ENCODE peak calls at places on chromosome 16, in eight cellular contexts. J, K, V, M, R, S, X and D are unnamed samples.

GRCh38 chr16:48542020-48542473 is 67.9 kb downstream of the N4BP1 start:
- DNase-seq in J (peak; percentile 41), K (no peak), V (peak; percentile 54), M (no peak), R (peak; percentile 56), S (peak; percentile 60), X (peak; percentile 24), D (peak; percentile 53)

GRCh38 chr16:67939507-67940435 is 3.1 kb upstream of the PSMB10 start:
- DNase-seq in J (no peak), K (no peak), V (no peak), M (no peak), R (no peak), S (no peak), X (peak; percentile 44), D (no peak)

GRCh38 chr16:87951550-87952538 is 610 bp downstream of the BANP start:
- DNase-seq in J (no peak), K (no peak), V (no peak), M (no peak), R (no peak), S (peak; percentile 38), X (no peak), D (no peak)

GRCh38 chr16:75105306-75106061 is 11.1 kb downstream of the LDHD start:
- DNase-seq in J (peak; percentile 45), K (no peak), V (peak; percentile 37), M (no peak), R (no peak), S (peak; percentile 94), X (no peak), D (peak; percentile 36)

GRCh38 chr16:27544671-27545070 is 5.0 kb downstream of the GTF3C1 start:
- DNase-seq in J (no peak), K (no peak), V (no peak), M (no peak), R (no peak), S (no peak), X (no peak), D (no peak)

GRCh38 chr16:75486014-75486404 is 9.2 kb downstream of the CHST6 start:
- DNase-seq in J (no peak), K (peak; percentile 52), V (no peak), M (no peak), R (no peak), S (no peak), X (no peak), D (no peak)

GRCh38 chr16:69407702-69408323 is 16.6 kb upstream of the CYB5B start:
- DNase-seq in J (no peak), K (no peak), V (no peak), M (no peak), R (no peak), S (no peak), X (no peak), D (no peak)

GRCh38 chr16:79847101-79847500 is 246.6 kb upstream of the MAF start:
- DNase-seq in J (no peak), K (no peak), V (no peak), M (no peak), R (no peak), S (no peak), X (no peak), D (no peak)

GRCh38 chr16:84308120-84308519 is 13.4 kb downstream of the WFDC1 start:
- DNase-seq in J (peak; percentile 26), K (no peak), V (peak; percentile 34), M (no peak), R (no peak), S (peak; percentile 39), X (no peak), D (peak; percentile 17)

GRCh38 chr16:65373095-65373494 is 251.2 kb upstream of the CDH11 start:
- DNase-seq in J (no peak), K (no peak), V (no peak), M (no peak), R (no peak), S (no peak), X (no peak), D (no peak)

GRCh38 chr16:17397499-17397891 is 73.3 kb downstream of the XYLT1 start:
- DNase-seq in J (no peak), K (peak; percentile 57), V (peak; percentile 83), M (no peak), R (peak; percentile 48), S (no peak), X (no peak), D (no peak)

GRCh38 chr16:22692034-22692433 is 121.9 kb upstream of the HS3ST2 start:
- DNase-seq in J (no peak), K (no peak), V (no peak), M (no peak), R (no peak), S (no peak), X (no peak), D (peak; percentile 16)

GRCh38 chr16:4767872-4768548 is 1.0 kb upstream of the ZNF500 start:
- DNase-seq in J (no peak), K (no peak), V (peak; percentile 13), M (no peak), R (no peak), S (peak; percentile 33), X (no peak), D (peak; percentile 36)

GRCh38 chr16:74740795-74741304 is 33.8 kb downstream of the FA2H start:
- DNase-seq in J (peak; percentile 66), K (no peak), V (no peak), M (no peak), R (peak; percentile 20), S (no peak), X (no peak), D (no peak)

GRCh38 chr16:64621616-64622015 is 500.2 kb downstream of the CDH11 start:
- DNase-seq in J (no peak), K (no peak), V (no peak), M (no peak), R (no peak), S (no peak), X (no peak), D (no peak)

GRCh38 chr16:86517652-86518258 is 7.4 kb downstream of the FOXF1 start:
- DNase-seq in J (peak; percentile 65), K (peak; percentile 24), V (peak; percentile 88), M (no peak), R (peak; percentile 68), S (peak; percentile 47), X (no peak), D (peak; percentile 84)

GRCh38 chr16:59198487-59198886 is 464.4 kb upstream of the GOT2 start:
- DNase-seq in J (no peak), K (no peak), V (no peak), M (no peak), R (no peak), S (no peak), X (no peak), D (no peak)

GRCh38 chr16:22318690-22319358 is 21.6 kb downstream of the POLR3E start:
- DNase-seq in J (no peak), K (no peak), V (peak; percentile 22), M (no peak), R (no peak), S (peak; percentile 34), X (peak; percentile 38), D (peak; percentile 38)

GRCh38 chr16:12907670-12908233 is 6.4 kb downstream of the SHISA9 start:
- DNase-seq in J (no peak), K (no peak), V (no peak), M (no peak), R (no peak), S (no peak), X (no peak), D (peak; percentile 9)

GRCh38 chr16:20311548-20311947 is 15.8 kb downstream of the GP2 start:
- DNase-seq in J (no peak), K (no peak), V (no peak), M (no peak), R (no peak), S (no peak), X (no peak), D (no peak)

GRCh38 chr16:35516551-35516950 is 2057.1 kb downstream of the TP53TG3F start:
- DNase-seq in J (no peak), K (no peak), V (no peak), M (no peak), R (no peak), S (no peak), X (no peak), D (no peak)

GRCh38 chr16:15966420-15967222 is 17.2 kb downstream of the ABCC1 start:
- DNase-seq in J (no peak), K (no peak), V (peak; percentile 87), M (no peak), R (peak; percentile 77), S (no peak), X (no peak), D (peak; percentile 85)

GRCh38 chr16:1713933-1714332 is 7.9 kb downstream of the MAPK8IP3 start:
- DNase-seq in J (no peak), K (no peak), V (no peak), M (peak; percentile 49), R (no peak), S (no peak), X (no peak), D (no peak)

GRCh38 chr16:66949472-66949871 is 11.6 kb upstream of the CES3 start:
- DNase-seq in J (no peak), K (no peak), V (no peak), M (no peak), R (no peak), S (no peak), X (no peak), D (no peak)

GRCh38 chr16:22065252-22065651 is 27.1 kb upstream of the VWA3A start:
- DNase-seq in J (no peak), K (no peak), V (no peak), M (no peak), R (no peak), S (no peak), X (no peak), D (no peak)

GRCh38 chr16:58481931-58482330 is 18.0 kb upstream of the NDRG4 start:
- DNase-seq in J (no peak), K (no peak), V (no peak), M (no peak), R (no peak), S (no peak), X (no peak), D (no peak)

GRCh38 chr16:1089822-1090619 is 6.0 kb downstream of the C1QTNF8 start:
- DNase-seq in J (no peak), K (no peak), V (no peak), M (no peak), R (no peak), S (no peak), X (no peak), D (no peak)

GRCh38 chr16:3681206-3681605 is 26.7 kb downstream of the DNASE1 start:
- DNase-seq in J (no peak), K (no peak), V (no peak), M (no peak), R (no peak), S (no peak), X (no peak), D (no peak)

GRCh38 chr16:80948886-80949502 is 57.7 kb downstream of the CMC2 start:
- DNase-seq in J (peak; percentile 20), K (no peak), V (peak; percentile 20), M (no peak), R (peak; percentile 35), S (peak; percentile 72), X (peak; percentile 8), D (peak; percentile 46)

GRCh38 chr16:50697881-50698767 is 4.7 kb downstream of the NOD2 start:
- DNase-seq in J (no peak), K (no peak), V (peak; percentile 46), M (peak; percentile 40), R (peak; percentile 46), S (no peak), X (no peak), D (peak; percentile 63)

GRCh38 chr16:31423801-31424200 is 4.4 kb downstream of the COX6A2 start:
- DNase-seq in J (no peak), K (no peak), V (no peak), M (no peak), R (no peak), S (no peak), X (no peak), D (no peak)

GRCh38 chr16:70391881-70392481 is 45.3 kb downstream of the DDX19A start:
- DNase-seq in J (no peak), K (no peak), V (peak; percentile 70), M (no peak), R (peak; percentile 48), S (no peak), X (no peak), D (peak; percentile 63)

GRCh38 chr16:81936209-81936608 is 75.1 kb downstream of the SDR42E1 start:
- DNase-seq in J (no peak), K (no peak), V (no peak), M (no peak), R (no peak), S (no peak), X (no peak), D (no peak)

GRCh38 chr16:8963010-8963824 is 489 bp downstream of the USP7 start:
- DNase-seq in J (no peak), K (no peak), V (no peak), M (no peak), R (no peak), S (peak; percentile 33), X (no peak), D (peak; percentile 27)